ENCODE peak calls at places on chromosomes 1 and 21, in nine cellular contexts. R, G, H, Y, Z, L, O, C and J are unnamed samples. For H3K9me3 and H3K4me1, the result is how much of the 10 kb centered on the place peaks cover.

GRCh38 chr21:43609501-43610340 is 49.6 kb downstream of the HSF2BP start:
- DNase-seq in R (peak), G (no peak), H (no peak), Y (no peak), Z (no peak), L (no peak), O (no peak), C (peak), J (no peak)

GRCh38 chr1:206048582-206048981 is 4.4 kb upstream of the RHEX start:
- DNase-seq in R (no peak), G (no peak), H (no peak), Y (no peak), Z (no peak), L (no peak), O (no peak), C (no peak), J (no peak)

GRCh38 chr21:33848252-33848953 is 67.2 kb downstream of the ATP5PO start:
- DNase-seq in R (no peak), G (no peak), H (no peak), Y (no peak), Z (no peak), L (no peak), O (no peak), C (no peak), J (no peak)

GRCh38 chr1:40745180-40745579 is 38.4 kb upstream of the KCNQ4 start:
- DNase-seq in R (peak), G (no peak), H (no peak), Y (no peak), Z (no peak), L (no peak), O (no peak), C (no peak), J (no peak)

GRCh38 chr1:233905416-233906051 is 1.1 kb downstream of the SLC35F3 start:
- DNase-seq in R (no peak), G (peak), H (peak), Y (no peak), Z (peak), L (no peak), O (no peak), C (no peak), J (no peak)

GRCh38 chr1:225446298-225446941 is 18.6 kb upstream of the LBR start:
- DNase-seq in R (no peak), G (no peak), H (no peak), Y (no peak), Z (no peak), L (no peak), O (peak), C (no peak), J (no peak)

GRCh38 chr1:225360119-225360518 is 67.7 kb downstream of the LBR start:
- DNase-seq in R (no peak), G (no peak), H (no peak), Y (no peak), Z (no peak), L (no peak), O (no peak), C (no peak), J (no peak)

GRCh38 chr1:151009206-151009587 is 948 bp downstream of the PRUNE1 start:
- DNase-seq in R (peak), G (no peak), H (no peak), Y (no peak), Z (no peak), L (no peak), O (no peak), C (no peak), J (no peak)

GRCh38 chr1:200373811-200374231 is 36.0 kb downstream of the ZNF281 start:
- DNase-seq in R (no peak), G (no peak), H (peak), Y (no peak), Z (no peak), L (no peak), O (no peak), C (no peak), J (peak)

GRCh38 chr1:18532390-18533170 is 51.9 kb downstream of the KLHDC7A start:
- DNase-seq in R (no peak), G (peak), H (no peak), Y (no peak), Z (no peak), L (no peak), O (no peak), C (no peak), J (no peak)

GRCh38 chr1:24850353-24850905 is 79.6 kb downstream of the RUNX3 start:
- DNase-seq in R (peak), G (no peak), H (no peak), Y (no peak), Z (no peak), L (no peak), O (no peak), C (peak), J (no peak)

GRCh38 chr1:32105338-32105737 is 2.5 kb upstream of the KPNA6 start:
- DNase-seq in R (no peak), G (no peak), H (no peak), Y (no peak), Z (no peak), L (no peak), O (no peak), C (no peak), J (no peak)

DNA sequence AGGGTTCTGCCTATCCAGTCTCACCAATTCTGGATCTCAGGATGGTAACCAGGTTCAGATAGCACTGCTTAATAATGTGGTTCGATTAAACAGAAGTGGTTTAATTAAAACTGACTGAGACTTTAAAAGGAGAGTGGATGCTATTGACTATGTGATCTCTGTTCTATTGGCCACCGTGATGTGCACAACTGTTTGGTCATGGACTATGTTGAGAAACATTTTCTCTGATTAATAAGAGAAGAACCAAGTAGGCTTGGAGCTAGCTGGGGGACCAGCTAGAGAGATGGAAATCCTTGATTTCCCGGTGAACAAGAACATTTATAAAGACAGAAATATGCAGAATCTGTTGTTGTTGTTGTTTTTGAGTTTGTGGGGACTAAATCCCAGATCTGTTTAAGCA is 36.5 kb downstream of the DPT start:
- DNase-seq in R (no peak), G (no peak), H (no peak), Y (no peak), Z (no peak), L (no peak), O (no peak), C (no peak), J (no peak)
- H3K9me3 ChIP-seq in R (under half), G (under half), H (under half), Y (under half), Z (under half), L (under half), O (under half), C (under half), J (under half)

GRCh38 chr1:180231506-180232420 is 1.7 kb downstream of the LHX4 start:
- DNase-seq in R (peak), G (peak), H (no peak), Y (no peak), Z (no peak), L (no peak), O (peak), C (peak), J (no peak)
- H3K4me1 ChIP-seq in R (under half), G (under half), H (under half), Y (under half), Z (under half), L (under half), O (under half), C (half or more), J (under half)

DNA sequence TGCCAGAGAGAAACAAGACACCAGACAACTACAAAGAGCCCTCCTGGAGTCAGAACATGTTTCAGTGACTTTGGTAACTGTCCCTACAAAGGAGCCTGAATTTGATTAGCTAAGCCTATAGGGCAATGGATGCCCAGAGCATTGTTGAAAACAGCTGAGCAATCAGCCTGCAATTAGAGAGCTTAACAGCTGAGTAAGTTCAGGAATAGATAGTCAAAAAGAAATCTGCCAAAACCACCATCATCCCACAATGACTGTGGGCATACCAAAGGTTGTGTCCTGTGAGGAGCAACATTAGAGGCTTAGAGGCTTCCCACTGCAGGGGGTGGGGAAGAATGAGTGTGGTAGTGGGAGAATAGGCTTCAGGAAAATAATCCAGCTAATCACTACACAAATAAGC is 32.1 kb downstream of the SH3BP5L start:
- DNase-seq in R (no peak), G (no peak), H (no peak), Y (no peak), Z (no peak), L (no peak), O (no peak), C (no peak), J (peak)
- H3K9me3 ChIP-seq in R (under half), G (half or more), H (under half), Y (under half), Z (under half), L (under half), O (under half), C (under half), J (under half)

GRCh38 chr1:93350875-93351274 is 5.2 kb downstream of the DR1 start:
- DNase-seq in R (no peak), G (no peak), H (no peak), Y (no peak), Z (no peak), L (no peak), O (no peak), C (no peak), J (no peak)
- H3K4me1 ChIP-seq in R (under half), G (under half), H (under half), Y (under half), Z (under half), L (under half), O (under half), C (under half), J (under half)

GRCh38 chr1:228246216-228246900 is 38.5 kb downstream of the OBSCN start:
- DNase-seq in R (no peak), G (no peak), H (no peak), Y (no peak), Z (no peak), L (no peak), O (no peak), C (no peak), J (no peak)
- H3K9me3 ChIP-seq in R (under half), G (under half), H (under half), Y (under half), Z (under half), L (under half), O (under half), C (half or more), J (under half)